ENCODE peak calls at places on chromosomes 11 and 22, in five cellular contexts. One of them, this sample, is unnamed.
A peak's percentile ranks its signal among the peaks of the same experiment; 100 is the strongest.

GRCh38 chr11:123494195-123495050 is 64.4 kb downstream of the GRAMD1B start:
- DNase-seq in GM23338: peak; percentile 72
- DNase-seq in OCI-LY7: no peak
- DNase-seq in neural progenitor cell: peak; percentile 80
- DNase-seq in PC-3: no peak
- DNase-seq in this sample: no peak

GRCh38 chr11:76667856-76668255 is 2.7 kb downstream of the LRRC32 start:
- DNase-seq in neural progenitor cell: no peak
- DNase-seq in OCI-LY7: no peak
- DNase-seq in PC-3: no peak
- DNase-seq in GM23338: no peak
- DNase-seq in this sample: no peak

GRCh38 chr22:21447694-21448402 is 19.3 kb upstream of the TMEM191C start:
- DNase-seq in neural progenitor cell: peak; percentile 4
- DNase-seq in OCI-LY7: no peak
- DNase-seq in PC-3: no peak
- DNase-seq in GM23338: peak; percentile 64
- DNase-seq in this sample: no peak

GRCh38 chr22:44325718-44326548 is 13.2 kb upstream of the SHISAL1 start:
- DNase-seq in PC-3: peak; percentile 28
- DNase-seq in GM23338: no peak
- DNase-seq in neural progenitor cell: peak; percentile 38
- DNase-seq in OCI-LY7: no peak
- DNase-seq in this sample: no peak

GRCh38 chr11:73980001-73980960 is 2.4 kb downstream of the UCP2 start:
- DNase-seq in GM23338: peak; percentile 30
- DNase-seq in OCI-LY7: peak; percentile 97
- DNase-seq in neural progenitor cell: no peak
- DNase-seq in PC-3: peak; percentile 8
- DNase-seq in this sample: no peak

GRCh38 chr11:71283960-71284359 is 31.6 kb upstream of the SHANK2 start:
- DNase-seq in PC-3: peak; percentile 95
- DNase-seq in neural progenitor cell: no peak
- DNase-seq in GM23338: no peak
- DNase-seq in OCI-LY7: no peak
- DNase-seq in this sample: no peak

GRCh38 chr11:70067036-70067435 is 11.1 kb upstream of the ANO1 start:
- DNase-seq in PC-3: no peak
- DNase-seq in neural progenitor cell: no peak
- DNase-seq in OCI-LY7: no peak
- DNase-seq in GM23338: no peak
- DNase-seq in this sample: no peak

GRCh38 chr22:30881361-30882180 is 87.0 kb downstream of the MORC2 start:
- DNase-seq in neural progenitor cell: peak; percentile 88
- DNase-seq in PC-3: no peak
- DNase-seq in OCI-LY7: no peak
- DNase-seq in GM23338: peak; percentile 17
- DNase-seq in this sample: no peak

GRCh38 chr11:719214-720016 is 13.4 kb downstream of the EPS8L2 start:
- DNase-seq in GM23338: no peak
- DNase-seq in neural progenitor cell: no peak
- DNase-seq in OCI-LY7: no peak
- DNase-seq in PC-3: no peak
- DNase-seq in this sample: no peak

GRCh38 chr11:46914910-46915309 is 3.4 kb downstream of the LRP4 start:
- DNase-seq in PC-3: no peak
- DNase-seq in GM23338: no peak
- DNase-seq in neural progenitor cell: no peak
- DNase-seq in OCI-LY7: no peak
- DNase-seq in this sample: no peak

GRCh38 chr11:106101797-106102196 is 24.3 kb downstream of the AASDHPPT start:
- DNase-seq in PC-3: no peak
- DNase-seq in OCI-LY7: no peak
- DNase-seq in neural progenitor cell: no peak
- DNase-seq in GM23338: no peak
- DNase-seq in this sample: no peak

GRCh38 chr11:118003021-118003423 is 16.8 kb downstream of the IL10RA start:
- DNase-seq in neural progenitor cell: no peak
- DNase-seq in PC-3: no peak
- DNase-seq in OCI-LY7: peak; percentile 28
- DNase-seq in GM23338: no peak
- DNase-seq in this sample: no peak

GRCh38 chr11:21736404-21736803 is 456.5 kb upstream of the ANO5 start:
- DNase-seq in neural progenitor cell: no peak
- DNase-seq in OCI-LY7: no peak
- DNase-seq in GM23338: no peak
- DNase-seq in PC-3: no peak
- DNase-seq in this sample: no peak

GRCh38 chr22:37228106-37229011 is 15.7 kb downstream of the RAC2 start:
- DNase-seq in GM23338: no peak
- DNase-seq in OCI-LY7: no peak
- DNase-seq in PC-3: peak; percentile 73
- DNase-seq in neural progenitor cell: no peak
- DNase-seq in this sample: peak; percentile 37

DNA sequence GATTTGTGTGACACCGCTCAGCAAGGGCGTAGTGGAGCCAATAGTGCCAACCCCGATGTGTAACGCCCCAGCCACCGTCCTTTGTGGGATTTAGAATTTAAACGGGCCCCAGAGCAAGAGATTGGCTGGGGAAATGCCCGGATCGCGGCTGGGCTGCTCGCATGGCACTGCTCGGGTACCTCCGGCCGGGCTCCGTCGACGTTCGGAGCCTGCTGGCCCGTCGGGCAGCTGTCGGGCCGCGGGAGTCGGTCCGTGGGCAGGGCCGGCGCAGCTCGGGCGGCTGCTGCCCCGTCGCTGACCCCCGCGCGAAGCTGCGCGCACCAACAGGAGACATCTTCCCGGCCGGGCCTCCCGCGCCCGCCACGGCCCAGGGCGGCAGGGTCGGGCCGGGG is 1.4 kb upstream of the KDM2A start:
- DNase-seq in OCI-LY7: no peak
- DNase-seq in GM23338: peak; percentile 69
- DNase-seq in neural progenitor cell: peak; percentile 62
- DNase-seq in PC-3: no peak
- DNase-seq in this sample: no peak
- TF ChIP-seq EZH2phosphoT487 in OCI-LY7: no peak
- TF ChIP-seq EZH2phosphoT487 in GM23338: no peak
- TF ChIP-seq EZH2phosphoT487 in neural progenitor cell: no peak
- TF ChIP-seq EZH2phosphoT487 in PC-3: no peak
- TF ChIP-seq EZH2phosphoT487 in this sample: no peak

GRCh38 chr11:130032931-130033330 is 30.3 kb upstream of the PRDM10 start:
- DNase-seq in GM23338: no peak
- DNase-seq in PC-3: no peak
- DNase-seq in neural progenitor cell: no peak
- DNase-seq in OCI-LY7: no peak
- DNase-seq in this sample: no peak

GRCh38 chr11:130040281-130040940 is 29.3 kb upstream of the APLP2 start:
- DNase-seq in OCI-LY7: no peak
- DNase-seq in neural progenitor cell: no peak
- DNase-seq in GM23338: peak; percentile 34
- DNase-seq in PC-3: no peak
- DNase-seq in this sample: no peak

GRCh38 chr11:130042093-130042591 is 27.6 kb upstream of the APLP2 start:
- DNase-seq in GM23338: no peak
- DNase-seq in PC-3: peak; percentile 97
- DNase-seq in neural progenitor cell: no peak
- DNase-seq in OCI-LY7: peak; percentile 47
- DNase-seq in this sample: no peak

GRCh38 chr11:130037058-130037457 is 32.6 kb upstream of the APLP2 start:
- DNase-seq in GM23338: no peak
- DNase-seq in OCI-LY7: no peak
- DNase-seq in neural progenitor cell: no peak
- DNase-seq in PC-3: peak; percentile 75
- DNase-seq in this sample: no peak

DNA sequence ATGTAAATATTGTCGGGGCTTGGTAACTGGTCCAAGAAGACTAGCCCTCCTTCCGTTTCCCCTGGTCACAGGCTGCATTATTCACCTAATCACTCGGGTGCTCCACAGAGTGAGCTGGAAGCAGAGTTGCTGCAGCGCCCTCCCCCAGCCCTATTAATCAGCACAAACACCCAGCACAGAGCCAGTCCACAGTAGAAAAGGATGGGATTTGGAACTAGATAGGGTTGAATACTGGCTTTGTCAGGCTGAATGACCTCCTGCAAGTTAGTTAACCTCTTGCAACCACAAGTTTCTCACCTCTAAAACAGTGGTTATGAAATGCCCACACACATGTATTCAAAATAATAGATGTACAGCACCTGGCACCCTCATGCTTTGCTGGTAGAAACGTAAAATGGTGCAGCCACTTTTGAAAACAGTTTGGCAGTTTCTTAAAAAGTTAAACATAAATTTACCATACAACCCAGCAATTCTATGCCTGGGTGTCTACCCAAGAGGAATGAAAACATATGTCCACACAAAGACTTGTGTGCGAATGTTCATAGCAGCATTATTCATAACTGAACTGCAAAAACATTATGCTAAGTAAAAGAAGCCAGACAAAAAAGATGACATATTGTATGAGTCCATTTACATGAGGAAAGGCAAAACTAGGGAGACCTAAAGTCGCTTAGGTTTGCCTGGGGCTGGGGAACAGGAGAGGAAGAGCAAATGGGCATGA is 31.7 kb upstream of the APLP2 start:
- DNase-seq in GM23338: peak; percentile 34
- DNase-seq in OCI-LY7: peak; percentile 34
- DNase-seq in PC-3: peak; percentile 48
- DNase-seq in neural progenitor cell: peak; percentile 73
- DNase-seq in this sample: no peak
- TF ChIP-seq EZH2phosphoT487 in GM23338: no peak
- TF ChIP-seq EZH2phosphoT487 in OCI-LY7: no peak
- TF ChIP-seq EZH2phosphoT487 in PC-3: no peak
- TF ChIP-seq EZH2phosphoT487 in neural progenitor cell: no peak
- TF ChIP-seq EZH2phosphoT487 in this sample: no peak

GRCh38 chr11:15472405-15472799 is 357.7 kb downstream of the INSC start:
- DNase-seq in neural progenitor cell: no peak
- DNase-seq in PC-3: no peak
- DNase-seq in OCI-LY7: no peak
- DNase-seq in GM23338: peak; percentile 6
- DNase-seq in this sample: no peak
- TF ChIP-seq EZH2phosphoT487 in neural progenitor cell: no peak
- TF ChIP-seq EZH2phosphoT487 in PC-3: no peak
- TF ChIP-seq EZH2phosphoT487 in OCI-LY7: no peak
- TF ChIP-seq EZH2phosphoT487 in GM23338: no peak
- TF ChIP-seq EZH2phosphoT487 in this sample: no peak

DNA sequence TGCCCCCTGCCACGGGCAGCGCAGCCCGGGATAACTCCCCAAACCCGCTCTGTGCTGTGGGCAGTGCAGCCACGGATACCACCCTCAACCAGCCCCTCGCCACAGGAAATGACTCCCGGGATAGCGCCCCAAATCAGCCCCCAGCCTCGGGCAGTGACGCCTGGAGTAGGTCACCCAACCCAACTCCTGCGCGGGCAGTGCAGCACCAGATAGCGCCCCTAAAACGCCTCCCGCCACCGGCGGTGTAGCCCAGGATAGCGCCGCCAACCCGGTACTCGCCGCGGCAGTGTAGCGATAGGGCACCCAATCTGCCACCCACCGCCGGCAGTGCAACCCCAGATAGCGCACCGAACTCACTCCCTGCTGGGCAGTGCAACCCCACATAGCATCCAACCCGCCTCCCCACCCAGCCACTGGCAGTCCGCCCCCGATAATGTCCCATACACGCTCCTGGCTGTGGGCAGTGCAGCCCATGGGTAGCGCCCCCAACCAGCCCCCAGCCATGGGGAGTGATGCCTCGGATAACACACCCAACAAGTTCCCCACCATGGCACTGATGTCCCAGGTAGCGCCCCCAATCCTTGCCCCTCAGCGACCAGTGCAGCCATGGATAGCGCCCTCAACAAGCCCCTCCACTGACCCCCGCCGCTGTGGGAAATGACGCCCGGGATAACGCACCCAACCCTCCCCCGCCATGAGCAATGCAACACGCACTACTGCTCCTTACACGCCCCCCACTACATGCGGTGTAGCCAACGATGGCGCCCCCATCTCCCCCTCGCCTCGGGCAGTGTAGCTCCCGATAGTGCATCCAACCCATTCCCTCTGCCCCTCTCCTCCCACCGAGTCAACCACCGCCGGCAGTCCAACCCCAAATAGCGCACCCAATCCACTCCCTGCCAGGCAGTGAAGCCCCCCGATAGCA is 1.4 kb downstream of the RFPL2 start:
- DNase-seq in OCI-LY7: no peak
- DNase-seq in GM23338: peak; percentile 39
- DNase-seq in neural progenitor cell: no peak
- DNase-seq in PC-3: no peak
- DNase-seq in this sample: no peak
- TF ChIP-seq EZH2phosphoT487 in OCI-LY7: no peak
- TF ChIP-seq EZH2phosphoT487 in GM23338: no peak
- TF ChIP-seq EZH2phosphoT487 in neural progenitor cell: no peak
- TF ChIP-seq EZH2phosphoT487 in PC-3: no peak
- TF ChIP-seq EZH2phosphoT487 in this sample: no peak

GRCh38 chr11:41868606-41869005 is 409.2 kb upstream of the LRRC4C start:
- DNase-seq in neural progenitor cell: no peak
- DNase-seq in OCI-LY7: no peak
- DNase-seq in PC-3: peak; percentile 52
- DNase-seq in GM23338: no peak
- DNase-seq in this sample: no peak

GRCh38 chr11:41878158-41878557 is 418.7 kb upstream of the LRRC4C start:
- DNase-seq in neural progenitor cell: no peak
- DNase-seq in PC-3: peak; percentile 67
- DNase-seq in GM23338: no peak
- DNase-seq in OCI-LY7: no peak
- DNase-seq in this sample: no peak

GRCh38 chr11:41872458-41872857 is 413.0 kb upstream of the LRRC4C start:
- DNase-seq in GM23338: no peak
- DNase-seq in PC-3: no peak
- DNase-seq in OCI-LY7: no peak
- DNase-seq in neural progenitor cell: no peak
- DNase-seq in this sample: no peak
- TF ChIP-seq EZH2phosphoT487 in GM23338: no peak
- TF ChIP-seq EZH2phosphoT487 in PC-3: no peak
- TF ChIP-seq EZH2phosphoT487 in OCI-LY7: no peak
- TF ChIP-seq EZH2phosphoT487 in neural progenitor cell: no peak
- TF ChIP-seq EZH2phosphoT487 in this sample: no peak

GRCh38 chr11:27701262-27702105 is 1.2 kb upstream of the BDNF start:
- DNase-seq in OCI-LY7: no peak
- DNase-seq in PC-3: peak; percentile 52
- DNase-seq in neural progenitor cell: peak; percentile 55
- DNase-seq in GM23338: peak; percentile 20
- DNase-seq in this sample: no peak
- TF ChIP-seq EZH2phosphoT487 in OCI-LY7: no peak
- TF ChIP-seq EZH2phosphoT487 in PC-3: no peak
- TF ChIP-seq EZH2phosphoT487 in neural progenitor cell: peak; percentile 11
- TF ChIP-seq EZH2phosphoT487 in GM23338: no peak
- TF ChIP-seq EZH2phosphoT487 in this sample: no peak

GRCh38 chr11:85950317-85951048 is 95.3 kb downstream of the CCDC83 start:
- DNase-seq in GM23338: no peak
- DNase-seq in PC-3: no peak
- DNase-seq in OCI-LY7: no peak
- DNase-seq in neural progenitor cell: no peak
- DNase-seq in this sample: no peak

GRCh38 chr11:85951049-85951405 is 95.8 kb downstream of the CCDC83 start:
- DNase-seq in OCI-LY7: no peak
- DNase-seq in neural progenitor cell: no peak
- DNase-seq in PC-3: no peak
- DNase-seq in GM23338: no peak
- DNase-seq in this sample: no peak

GRCh38 chr11:85951428-85952107 is 96.4 kb downstream of the CCDC83 start:
- DNase-seq in GM23338: no peak
- DNase-seq in OCI-LY7: no peak
- DNase-seq in PC-3: no peak
- DNase-seq in neural progenitor cell: no peak
- DNase-seq in this sample: no peak

GRCh38 chr11:85953491-85954143 is 98.4 kb downstream of the CCDC83 start:
- DNase-seq in GM23338: no peak
- DNase-seq in OCI-LY7: no peak
- DNase-seq in neural progenitor cell: no peak
- DNase-seq in PC-3: no peak
- DNase-seq in this sample: no peak

GRCh38 chr11:85955531-85955930 is 100.3 kb downstream of the CCDC83 start:
- DNase-seq in OCI-LY7: no peak
- DNase-seq in neural progenitor cell: no peak
- DNase-seq in PC-3: no peak
- DNase-seq in GM23338: no peak
- DNase-seq in this sample: no peak
- TF ChIP-seq EZH2phosphoT487 in OCI-LY7: no peak
- TF ChIP-seq EZH2phosphoT487 in neural progenitor cell: no peak
- TF ChIP-seq EZH2phosphoT487 in PC-3: no peak
- TF ChIP-seq EZH2phosphoT487 in GM23338: no peak
- TF ChIP-seq EZH2phosphoT487 in this sample: no peak

This sample was measured in HCT116.